ENCODE peak calls at places on chromosomes 12 and 14, in six cellular contexts. P, V, L, C, F and B are unnamed samples.

GRCh38 chr12:47604474-47604873 is 101.4 kb downstream of the RPAP3 start:
- DNase-seq in C (no peak), L (no peak), P (no peak), V (peak; percentile 50), F (no peak), B (peak; percentile 23)

GRCh38 chr14:103207038-103207403 is 83.8 kb downstream of the TNFAIP2 start:
- DNase-seq in V (no peak), F (no peak), C (no peak), P (no peak), L (peak; percentile 87), B (no peak)

GRCh38 chr12:74984631-74985030 is 225.0 kb downstream of the KCNC2 start:
- DNase-seq in C (no peak), F (no peak), V (no peak), L (no peak), P (no peak), B (no peak)

GRCh38 chr12:131274061-131274460 is 320.4 kb downstream of the ADGRD1 start:
- DNase-seq in F (no peak), L (no peak), C (no peak), V (no peak), P (no peak), B (no peak)

GRCh38 chr12:26030371-26030770 is 71.9 kb downstream of the RASSF8 start:
- DNase-seq in V (no peak), F (no peak), L (no peak), P (no peak), C (no peak), B (no peak)

GRCh38 chr12:90085491-90086274 is 377.0 kb upstream of the ATP2B1 start:
- DNase-seq in F (no peak), C (no peak), V (no peak), P (no peak), L (no peak), B (no peak)

GRCh38 chr12:56040963-56041578 is 647 bp upstream of the RPS26 start:
- DNase-seq in L (no peak), F (no peak), V (no peak), C (no peak), P (no peak), B (no peak)

GRCh38 chr12:117361312-117361670 is at the start of gene NOS1:
- DNase-seq in C (no peak), P (no peak), L (no peak), F (no peak), V (no peak), B (no peak)

GRCh38 chr12:47048541-47048940 is 30.9 kb upstream of the PCED1B start:
- DNase-seq in P (no peak), V (no peak), C (no peak), L (no peak), F (no peak), B (no peak)

GRCh38 chr12:32047357-32047828 is 59.3 kb upstream of the BICD1 start:
- DNase-seq in C (no peak), L (no peak), F (no peak), P (no peak), V (no peak), B (no peak)

GRCh38 chr12:105706321-105706972 is 376.0 kb downstream of the C12orf75 start:
- DNase-seq in C (no peak), V (peak; percentile 71), F (no peak), P (peak; percentile 44), L (no peak), B (no peak)

GRCh38 chr12:21026302-21026701 is 104.7 kb upstream of the SLCO1B1 start:
- DNase-seq in V (peak; percentile 36), C (no peak), L (no peak), P (no peak), F (no peak), B (no peak)

GRCh38 chr12:76529226-76529918 is 30.2 kb downstream of the OSBPL8 start:
- DNase-seq in L (no peak), V (no peak), F (no peak), C (no peak), P (no peak), B (no peak)

GRCh38 chr12:116559330-116560080 is at the start of gene MAP1LC3B2:
- DNase-seq in F (peak; percentile 82), C (peak; percentile 79), V (peak; percentile 65), P (no peak), L (peak; percentile 73), B (peak; percentile 42)

GRCh38 chr14:96400495-96400894 is 8.6 kb downstream of the AK7 start:
- DNase-seq in C (no peak), V (no peak), L (no peak), F (no peak), P (no peak), B (no peak)

GRCh38 chr12:4268549-4269181 is 4.9 kb upstream of the CCND2 start:
- DNase-seq in F (peak; percentile 47), P (no peak), L (peak; percentile 16), V (no peak), C (peak; percentile 60), B (peak; percentile 73)

GRCh38 chr14:24181251-24182077 is 7.2 kb downstream of the IPO4 start:
- DNase-seq in F (no peak), V (no peak), C (no peak), P (no peak), L (no peak), B (no peak)
- H3K36me3 ChIP-seq in F (peaks cover 57% of the 10 kb centered on the region), V (peaks cover 81% of the 10 kb centered on the region), C (peaks cover 44% of the 10 kb centered on the region), P (peaks cover 96% of the 10 kb centered on the region), L (peaks cover 40% of the 10 kb centered on the region), B (peaks cover 60% of the 10 kb centered on the region)

DNA sequence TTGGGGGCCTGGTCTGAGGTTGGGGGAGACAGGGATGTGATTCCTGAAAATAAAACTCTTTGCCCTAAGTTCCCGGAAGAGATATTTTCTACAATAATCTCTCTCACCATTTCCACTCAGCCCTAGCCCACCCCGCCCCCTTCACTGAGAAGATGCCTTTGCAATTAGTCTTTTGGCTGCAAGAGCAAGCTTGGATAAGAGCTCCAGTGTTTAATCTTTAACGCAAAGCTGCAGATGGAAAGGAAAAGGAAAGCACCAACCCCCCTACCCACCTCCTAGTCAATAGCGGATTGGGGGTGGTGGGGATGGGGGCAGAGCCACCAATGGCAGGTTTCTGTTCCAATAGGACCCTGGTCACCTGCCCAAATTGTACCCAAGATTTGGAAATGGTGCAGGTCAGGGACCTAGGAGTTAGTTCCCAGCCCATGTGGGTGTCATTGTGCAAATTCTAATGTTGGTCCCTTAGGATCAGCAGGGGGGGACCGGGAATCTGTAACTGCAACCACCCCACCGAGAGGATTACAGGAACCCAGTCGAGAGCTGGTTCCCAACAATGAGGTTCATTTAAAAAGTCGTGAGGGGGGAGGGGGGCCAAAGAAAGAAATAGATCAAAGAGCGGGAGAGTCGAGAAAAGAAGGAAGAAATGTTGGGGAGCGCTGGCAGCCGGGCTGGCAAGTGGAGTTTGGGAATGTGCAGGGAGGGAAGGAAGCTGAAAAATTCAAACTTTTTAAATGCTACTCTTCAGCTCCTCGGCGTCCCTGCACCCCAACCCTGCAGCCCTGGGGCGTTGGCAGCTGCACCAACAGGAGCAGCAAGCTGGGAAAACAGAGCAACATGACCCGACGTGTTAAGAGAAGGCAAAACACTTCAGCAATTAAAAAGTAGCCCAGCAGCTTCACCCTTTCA is 1.5 kb downstream of the ZFP36L1 start:
- DNase-seq in P (no peak), F (peak; percentile 45), V (no peak), L (no peak), C (no peak), B (no peak)
- H3K36me3 ChIP-seq in P (peaks cover 48% of the 10 kb centered on the region), F (peaks cover 20% of the 10 kb centered on the region), V (peaks cover 34% of the 10 kb centered on the region), L (peaks cover 22% of the 10 kb centered on the region), C (peaks cover 16% of the 10 kb centered on the region), B (peaks cover 25% of the 10 kb centered on the region)

GRCh38 chr12:109268896-109269295 is 40.2 kb downstream of the FOXN4 start:
- DNase-seq in P (no peak), V (no peak), L (no peak), F (no peak), C (no peak), B (no peak)
- H3K36me3 ChIP-seq in P (peaks cover 4% of the 10 kb centered on the region), V (no peaks in the 10 kb centered on the region), L (peaks cover 37% of the 10 kb centered on the region), F (peaks cover 7% of the 10 kb centered on the region), C (no peaks in the 10 kb centered on the region), B (peaks cover 7% of the 10 kb centered on the region)

DNA sequence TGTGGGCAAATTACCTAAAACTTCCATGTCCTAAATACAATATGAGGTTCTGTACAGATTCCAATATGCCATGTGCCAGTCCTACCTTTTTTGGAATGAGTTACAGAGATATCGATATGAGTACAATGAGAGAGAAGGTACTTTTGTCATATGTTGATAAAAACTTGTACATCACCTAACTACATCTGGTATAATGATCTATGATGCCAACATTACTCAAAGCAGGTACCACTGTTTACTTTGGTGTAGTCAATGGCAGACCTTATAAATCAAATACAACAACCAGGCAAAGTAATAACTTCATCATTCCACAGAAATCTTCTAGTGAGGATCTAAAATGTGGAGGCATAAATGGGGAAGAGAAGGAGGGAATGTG is 12.7 kb downstream of the TEP1 start:
- DNase-seq in L (no peak), P (no peak), C (no peak), V (no peak), F (no peak), B (no peak)
- H3K36me3 ChIP-seq in L (peaks cover 68% of the 10 kb centered on the region), P (peaks cover 70% of the 10 kb centered on the region), C (peaks cover 10% of the 10 kb centered on the region), V (peaks cover 72% of the 10 kb centered on the region), F (peaks cover 44% of the 10 kb centered on the region), B (peaks cover 87% of the 10 kb centered on the region)

GRCh38 chr12:109500406-109501185 is 23.2 kb downstream of the UBE3B start:
- DNase-seq in P (no peak), L (no peak), C (no peak), F (no peak), V (no peak), B (no peak)
- H3K36me3 ChIP-seq in P (peaks cover 89% of the 10 kb centered on the region), L (peaks cover 84% of the 10 kb centered on the region), C (peaks cover 42% of the 10 kb centered on the region), F (peaks cover 70% of the 10 kb centered on the region), V (peaks cover 28% of the 10 kb centered on the region), B (peaks cover 82% of the 10 kb centered on the region)

GRCh38 chr12:104319918-104320626 is 16.5 kb downstream of the EID3 start:
- DNase-seq in V (no peak), F (no peak), P (no peak), L (no peak), C (no peak), B (no peak)
- H3K36me3 ChIP-seq in V (peaks cover 62% of the 10 kb centered on the region), F (peaks cover 11% of the 10 kb centered on the region), P (peaks cover 82% of the 10 kb centered on the region), L (peaks cover 60% of the 10 kb centered on the region), C (peaks cover 27% of the 10 kb centered on the region), B (peaks cover 56% of the 10 kb centered on the region)

GRCh38 chr14:75657331-75657730 is 3.3 kb downstream of the ERG28 start:
- DNase-seq in C (no peak), L (no peak), P (no peak), F (no peak), V (no peak), B (no peak)
- H3K36me3 ChIP-seq in C (no peaks in the 10 kb centered on the region), L (peaks cover 3% of the 10 kb centered on the region), P (peaks cover 39% of the 10 kb centered on the region), F (no peaks in the 10 kb centered on the region), V (peaks cover 19% of the 10 kb centered on the region), B (peaks cover 21% of the 10 kb centered on the region)